ENCODE peak calls at places on chromosomes 5 and 9, in seven cellular contexts. Z is fibroblast of lung, C is prostate gland, U is gastrocnemius medialis, P is NB4, N is stomach, S is mucosa of descending colon. R is an unnamed sample.

GRCh38 chr9:79615038-79615437 is 43.3 kb downstream of the TLE4 start:
- DNase-seq in Z (no peak), C (no peak), U (no peak), P (no peak), N (no peak), S (no peak), R (no peak)

GRCh38 chr9:14215614-14216013 is 98.3 kb downstream of the NFIB start:
- DNase-seq in Z (peak), C (no peak), U (no peak), P (no peak), N (no peak), S (no peak), R (no peak)

GRCh38 chr5:109987970-109988369 is 298.2 kb downstream of the MAN2A1 start:
- DNase-seq in Z (peak), C (peak), U (no peak), P (no peak), N (no peak), S (no peak), R (no peak)

GRCh38 chr5:179393078-179393477 is 47.8 kb upstream of the ADAMTS2 start:
- DNase-seq in Z (peak), C (no peak), U (no peak), P (peak), N (peak), S (no peak), R (no peak)

GRCh38 chr9:84139296-84140100 is 158.9 kb downstream of the RMI1 start:
- DNase-seq in Z (peak), C (peak), U (no peak), P (peak), N (peak), S (no peak), R (no peak)

GRCh38 chr9:122121391-122121790 is 28.3 kb upstream of the TTLL11 start:
- DNase-seq in Z (no peak), C (no peak), U (no peak), P (no peak), N (no peak), S (no peak), R (no peak)

GRCh38 chr9:81557957-81558791 is 131.2 kb downstream of the TLE1 start:
- DNase-seq in Z (peak), C (peak), U (no peak), P (no peak), N (peak), S (no peak), R (no peak)

GRCh38 chr9:15155826-15156225 is 151.2 kb downstream of the TTC39B start:
- DNase-seq in Z (peak), C (no peak), U (no peak), P (no peak), N (no peak), S (no peak), R (no peak)

GRCh38 chr5:134489227-134489944 is 36.1 kb upstream of the JADE2 start:
- DNase-seq in Z (no peak), C (no peak), U (no peak), P (no peak), N (peak), S (peak), R (no peak)

DNA sequence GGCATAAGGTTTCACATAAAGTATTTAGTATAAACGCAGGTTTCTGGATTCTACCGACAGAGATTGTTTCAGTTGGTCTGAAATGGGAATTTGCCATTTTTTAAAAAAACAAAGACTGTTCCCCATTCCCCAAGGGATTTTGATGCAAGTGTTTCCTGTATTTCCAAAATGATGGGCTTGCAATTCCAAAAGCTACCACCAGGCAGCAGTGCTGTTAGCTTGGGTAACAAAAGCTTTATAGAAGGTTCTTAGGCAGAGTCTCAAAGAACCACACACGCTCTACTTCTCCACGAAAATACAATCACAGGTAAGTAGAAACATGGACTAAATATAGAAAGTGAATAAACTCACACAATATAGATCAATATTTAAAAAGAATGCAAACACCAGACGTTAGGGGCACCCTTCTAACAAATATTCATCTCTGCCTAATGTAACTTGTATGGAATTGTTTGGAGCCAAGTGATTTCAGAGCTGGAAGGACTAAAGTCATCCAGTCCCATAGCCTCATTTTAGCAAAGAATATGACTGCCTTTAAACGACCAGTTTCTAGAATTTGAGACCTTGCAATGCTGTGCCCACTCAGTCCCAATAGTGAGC is 154.3 kb downstream of the SPOCK1 start:
- DNase-seq in Z (peak), C (peak), U (no peak), P (peak), N (peak), S (no peak), R (peak)
- TF ChIP-seq CTCF in Z (peak), C (peak), U (peak), P (peak), N (peak), S (peak), R (peak)

GRCh38 chr9:108416321-108416720 is 439.5 kb downstream of the ACTL7B start:
- DNase-seq in Z (no peak), C (no peak), U (no peak), P (peak), N (no peak), S (no peak), R (no peak)
- TF ChIP-seq CTCF in Z (no peak), C (no peak), U (no peak), P (no peak), N (no peak), S (no peak), R (no peak)

GRCh38 chr9:6926436-6926835 is 168.7 kb downstream of the KDM4C start:
- DNase-seq in Z (no peak), C (no peak), U (no peak), P (no peak), N (no peak), S (no peak), R (no peak)
- TF ChIP-seq CTCF in Z (no peak), C (no peak), U (no peak), P (no peak), N (no peak), S (no peak), R (no peak)

GRCh38 chr9:88773627-88774244 is 217.5 kb upstream of the S1PR3 start:
- DNase-seq in Z (peak), C (no peak), U (no peak), P (peak), N (no peak), S (no peak), R (no peak)
- TF ChIP-seq CTCF in Z (no peak), C (no peak), U (no peak), P (peak), N (no peak), S (no peak), R (no peak)

GRCh38 chr5:43514816-43515677 is at the start of gene C5orf34:
- DNase-seq in Z (peak), C (peak), U (peak), P (peak), N (peak), S (peak), R (peak)
- TF ChIP-seq CTCF in Z (no peak), C (no peak), U (no peak), P (no peak), N (no peak), S (no peak), R (peak)

GRCh38 chr5:140108093-140109049 is 5.5 kb upstream of the PURA start:
- DNase-seq in Z (no peak), C (no peak), U (no peak), P (peak), N (peak), S (peak), R (peak)

GRCh38 chr5:140106805-140107311 is 7.1 kb upstream of the PURA start:
- DNase-seq in Z (no peak), C (no peak), U (no peak), P (no peak), N (no peak), S (no peak), R (no peak)

GRCh38 chr5:140109050-140109817 is 4.7 kb upstream of the PURA start:
- DNase-seq in Z (no peak), C (no peak), U (no peak), P (no peak), N (no peak), S (no peak), R (no peak)

GRCh38 chr5:140106101-140106500 is 7.8 kb upstream of the PURA start:
- DNase-seq in Z (no peak), C (no peak), U (no peak), P (peak), N (no peak), S (no peak), R (no peak)

DNA sequence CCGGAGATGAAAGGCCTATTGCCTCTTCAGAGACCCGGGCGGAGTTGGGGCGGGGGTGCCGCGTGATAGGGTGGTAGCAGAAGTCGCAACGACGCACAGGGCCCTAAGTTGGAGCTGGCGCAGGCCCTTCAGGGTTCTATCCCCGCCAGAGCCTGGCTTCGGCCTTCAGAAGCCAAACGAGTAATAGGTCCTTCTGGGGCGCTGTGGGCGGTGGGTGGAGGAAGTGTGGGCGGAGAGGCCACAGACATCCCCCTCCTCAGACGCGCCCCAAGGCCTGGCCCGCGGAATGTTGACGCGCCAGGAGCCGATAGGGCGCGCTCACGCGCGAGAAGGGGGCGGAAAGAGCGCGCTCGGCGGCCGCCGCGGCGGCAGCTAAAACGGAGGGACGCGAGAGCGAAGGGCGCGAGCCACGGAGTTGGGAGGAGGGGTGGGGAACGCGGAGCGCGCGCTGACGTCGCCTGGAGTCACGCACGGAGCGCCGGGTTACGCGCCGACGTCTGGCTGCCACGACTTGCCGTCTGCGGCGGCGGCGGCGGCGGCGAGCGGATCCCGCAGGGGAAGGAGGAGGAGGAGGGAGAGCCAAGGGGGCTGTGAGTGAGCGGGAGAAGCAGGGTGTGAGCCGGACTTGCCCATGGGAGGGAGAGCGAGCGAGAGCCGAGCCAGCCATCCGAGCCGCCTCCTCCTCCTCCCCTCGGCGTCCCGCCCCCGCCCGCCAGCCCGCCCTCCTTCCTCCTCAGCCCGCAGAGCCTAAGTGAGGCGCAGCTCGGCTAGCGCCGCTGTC is 6.4 kb upstream of the PURA start:
- DNase-seq in Z (peak), C (peak), U (peak), P (peak), N (peak), S (peak), R (peak)
- TF ChIP-seq CTCF in Z (no peak), C (peak), U (peak), P (no peak), N (no peak), S (no peak), R (peak)

GRCh38 chr5:62718368-62718767 is 139.7 kb downstream of the LRRC70 start:
- DNase-seq in Z (no peak), C (no peak), U (no peak), P (no peak), N (no peak), S (no peak), R (no peak)
- TF ChIP-seq CTCF in Z (no peak), C (no peak), U (no peak), P (no peak), N (no peak), S (no peak), R (peak)

DNA sequence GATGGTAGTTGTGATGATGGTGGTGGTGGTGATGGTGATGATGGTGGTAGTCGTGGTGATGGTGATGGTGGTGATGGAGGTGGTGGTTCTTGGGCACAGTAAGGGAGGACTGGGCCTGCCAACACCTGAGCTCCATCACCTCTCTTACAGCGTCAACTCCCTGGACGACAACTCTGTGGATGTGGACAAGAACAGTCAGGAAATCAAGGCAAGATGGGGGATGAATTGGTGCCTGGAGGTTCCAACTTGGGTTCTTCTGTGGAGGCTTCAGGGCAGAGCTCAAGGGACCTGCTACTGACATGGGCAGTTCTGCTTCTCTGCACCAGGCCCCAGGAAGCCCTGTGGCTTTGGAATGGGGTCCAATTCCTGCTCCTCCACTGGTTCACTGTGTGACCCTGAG is 17.4 kb downstream of the GPRIN1 start:
- DNase-seq in Z (no peak), C (no peak), U (no peak), P (no peak), N (no peak), S (no peak), R (no peak)
- TF ChIP-seq CTCF in Z (no peak), C (no peak), U (no peak), P (no peak), N (no peak), S (no peak), R (no peak)

R was measured in GM13977.